ENCODE peak calls at places on chromosomes 5 and 9, in five cellular contexts. P is WTC11, V is HT1080, A is NCI-H2081, E is A549. B is an unnamed sample.

GRCh38 chr5:125492977-125493376 is 746.5 kb upstream of the ZNF608 start:
- DNase-seq in V (no peak), E (no peak), A (no peak), P (no peak), B (no peak)

GRCh38 chr5:142186821-142187594 is 78.4 kb downstream of the NDFIP1 start:
- DNase-seq in P (no peak), V (no peak), E (peak), A (no peak), B (no peak)

GRCh38 chr9:68496356-68496755 is 44.3 kb downstream of the TMEM252 start:
- DNase-seq in P (no peak), A (no peak), V (no peak), E (no peak), B (no peak)

GRCh38 chr5:96961053-96961452 is 25.2 kb downstream of the LNPEP start:
- DNase-seq in V (peak), A (no peak), P (no peak), E (no peak), B (no peak)

GRCh38 chr9:29769019-29769418 is 2195.7 kb upstream of the C9orf72 start:
- DNase-seq in A (no peak), P (no peak), E (no peak), V (no peak), B (no peak)

GRCh38 chr9:8825600-8826147 is 1026.1 kb upstream of the DMAC1 start:
- DNase-seq in A (no peak), V (no peak), E (no peak), P (no peak), B (no peak)

GRCh38 chr5:134003957-134004625 is 684 bp downstream of the VDAC1 start:
- DNase-seq in E (peak), V (peak), A (no peak), P (peak), B (peak)

GRCh38 chr5:177607452-177608192 is 7.7 kb downstream of the B4GALT7 start:
- DNase-seq in E (peak), V (peak), P (peak), A (peak), B (peak)

GRCh38 chr9:68844623-68845612 is 139.9 kb downstream of the PIP5K1B start:
- DNase-seq in V (no peak), E (peak), A (peak), P (peak), B (no peak)

GRCh38 chr5:75059887-75060286 is 7.5 kb upstream of the GCNT4 start:
- DNase-seq in E (no peak), V (no peak), A (no peak), P (no peak), B (no peak)

GRCh38 chr9:120362446-120362845 is 217.5 kb downstream of the CDK5RAP2 start:
- DNase-seq in A (no peak), E (no peak), P (no peak), V (no peak), B (no peak)

B was measured in 8988T.